ENCODE peak calls at places on chromosomes 7 and 10, in five cellular contexts. T, S, C, R and M are unnamed samples.

GRCh38 chr10:82813856-82814255 is 938.9 kb downstream of the NRG3 start:
- DNase-seq in S (no peak), T (no peak), R (no peak), C (no peak), M (no peak)

GRCh38 chr7:2820508-2820934 is 23.6 kb downstream of the GNA12 start:
- DNase-seq in T (peak; percentile 93), C (peak; percentile 62), R (no peak), S (peak; percentile 85), M (no peak)

GRCh38 chr10:50621981-50622496 is 1.7 kb downstream of the SGMS1 start:
- DNase-seq in C (peak; percentile 95), R (peak; percentile 81), T (peak; percentile 92), S (peak; percentile 93), M (peak; percentile 46)

GRCh38 chr10:60480865-60481563 is 91.3 kb upstream of the ANK3 start:
- DNase-seq in C (no peak), T (no peak), R (no peak), S (no peak), M (no peak)

GRCh38 chr10:59181668-59182067 is 5.2 kb downstream of the PHYHIPL start:
- DNase-seq in R (peak; percentile 73), T (no peak), C (no peak), S (no peak), M (no peak)

GRCh38 chr10:84126785-84127167 is 12.5 kb upstream of the GHITM start:
- DNase-seq in S (no peak), T (no peak), C (no peak), R (no peak), M (no peak)

GRCh38 chr10:4079796-4080195 is 294.8 kb upstream of the KLF6 start:
- DNase-seq in C (no peak), R (no peak), S (no peak), T (no peak), M (no peak)

GRCh38 chr10:91163269-91163708 is 57.2 kb upstream of the PCGF5 start:
- DNase-seq in R (peak; percentile 77), S (peak; percentile 85), T (peak; percentile 64), C (peak; percentile 72), M (peak; percentile 93)

GRCh38 chr10:14801693-14802092 is 27.0 kb upstream of the FAM107B start:
- DNase-seq in C (no peak), S (no peak), T (no peak), R (no peak), M (no peak)

GRCh38 chr10:4527281-4527960 is 298.6 kb upstream of the AKR1E2 start:
- DNase-seq in C (no peak), T (peak; percentile 71), S (no peak), R (no peak), M (no peak)

GRCh38 chr7:154792436-154793055 is 210.4 kb downstream of the PAXIP1 start:
- DNase-seq in S (no peak), T (no peak), R (no peak), C (no peak), M (no peak)

GRCh38 chr7:17521437-17521836 is 223.0 kb downstream of the AHR start:
- DNase-seq in R (no peak), S (no peak), T (no peak), C (no peak), M (no peak)

GRCh38 chr10:7872041-7872442 is 53.7 kb downstream of the TAF3 start:
- DNase-seq in C (no peak), T (no peak), R (peak; percentile 46), S (no peak), M (no peak)

GRCh38 chr10:117441812-117442443 is 66.7 kb upstream of the PDZD8 start:
- DNase-seq in S (no peak), R (no peak), T (peak; percentile 71), C (no peak), M (no peak)

GRCh38 chr10:126686271-126686670 is 15.8 kb upstream of the C10orf90 start:
- DNase-seq in C (no peak), T (no peak), R (no peak), S (no peak), M (no peak)

GRCh38 chr7:155007947-155008346 is 5.0 kb upstream of the PAXIP1 start:
- DNase-seq in S (no peak), T (no peak), C (no peak), R (peak; percentile 30), M (no peak)

GRCh38 chr7:48052748-48053147 is 17.4 kb downstream of the C7orf57 start:
- DNase-seq in S (no peak), R (no peak), C (no peak), T (no peak), M (no peak)
- H3K27ac ChIP-seq in S (no peak overlapping the region), R (no peak overlapping the region), C (no peak overlapping the region), T (peak overlapping the region; percentile 44), M (no peak overlapping the region)

DNA sequence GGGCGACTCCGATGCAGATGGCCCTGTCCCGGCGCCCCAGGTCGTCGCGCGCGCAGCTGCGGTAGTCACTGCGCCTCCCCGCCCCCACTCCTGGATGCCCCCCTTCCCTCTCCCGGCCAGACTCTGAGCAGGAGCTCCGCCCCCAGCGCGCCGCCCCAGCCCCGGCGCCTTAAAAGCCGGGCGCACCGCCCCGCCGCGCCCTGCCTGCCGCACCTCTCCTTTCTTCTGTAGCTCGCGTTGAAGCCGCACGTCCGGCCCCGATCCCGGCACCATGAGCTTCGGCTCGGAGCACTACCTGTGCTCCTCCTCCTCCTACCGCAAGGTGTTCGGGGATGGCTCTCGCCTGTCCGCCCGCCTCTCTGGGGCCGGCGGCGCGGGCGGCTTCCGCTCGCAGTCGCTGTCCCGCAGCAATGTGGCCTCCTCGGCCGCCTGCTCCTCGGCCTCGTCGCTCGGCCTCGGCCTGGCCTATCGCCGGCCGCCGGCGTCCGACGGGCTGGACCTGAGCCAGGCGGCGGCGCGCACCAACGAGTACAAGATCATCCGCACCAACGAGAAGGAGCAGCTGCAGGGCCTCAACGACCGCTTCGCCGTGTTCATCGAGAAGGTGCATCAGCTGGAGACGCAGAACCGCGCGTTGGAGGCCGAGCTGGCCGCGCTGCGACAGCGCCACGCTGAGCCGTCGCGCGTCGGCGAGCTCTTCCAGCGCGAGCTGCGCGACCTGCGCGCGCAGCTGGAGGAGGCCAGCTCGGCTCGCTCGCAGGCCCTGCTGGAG is at the start of gene INA:
- DNase-seq in C (no peak), T (no peak), R (peak; percentile 71), S (no peak), M (no peak)
- H3K27ac ChIP-seq in C (no peak within 1 kb of the TSS), T (no peak within 1 kb of the TSS), R (no peak within 1 kb of the TSS), S (no peak within 1 kb of the TSS), M (no peak within 1 kb of the TSS)

GRCh38 chr10:103652599-103653281 is 159.2 kb downstream of the NEURL1 start:
- DNase-seq in T (no peak), S (no peak), R (no peak), C (peak; percentile 76), M (no peak)
- H3K27ac ChIP-seq in T (no peak overlapping the region), S (peak overlapping the region; percentile 49), R (no peak overlapping the region), C (peak overlapping the region; percentile 78), M (no peak overlapping the region)

DNA sequence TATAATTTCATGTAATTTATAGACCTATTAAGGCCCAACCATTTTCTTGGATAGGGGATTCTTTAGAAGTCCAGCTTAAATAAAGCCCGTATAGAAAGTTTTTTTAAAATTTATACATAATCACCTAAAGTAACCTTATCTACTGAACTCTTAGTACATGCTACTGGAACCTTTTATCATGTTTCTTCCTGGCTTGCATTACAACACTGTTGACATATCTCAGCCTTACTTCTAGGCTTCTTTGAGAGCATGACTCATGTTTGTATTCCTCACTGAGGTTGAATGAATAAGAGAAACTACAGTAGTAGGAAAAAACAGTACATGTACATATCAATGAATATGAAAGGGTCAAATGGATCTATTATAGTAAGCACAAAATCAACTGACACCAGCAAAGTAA is 8.2 kb upstream of the MAGI2 start:
- DNase-seq in C (no peak), R (no peak), T (no peak), S (no peak), M (no peak)
- H3K27ac ChIP-seq in C (no peak overlapping the region), R (no peak overlapping the region), T (no peak overlapping the region), S (no peak overlapping the region), M (no peak overlapping the region)